ENCODE peak calls at places on chromosomes 2 and 18, in five cellular contexts. One of them, this sample, is unnamed.

GRCh38 chr2:86338778-86339295 is 1.4 kb upstream of the REEP1 start:
- DNase-seq in activated CD8-positive, alpha-beta memory T cell treated with anti-CD3 and anti-CD28 coated beads for 48 hours: no peak
- DNase-seq in neural crest cell: no peak
- DNase-seq in small intestine: no peak
- DNase-seq in ELF-1: no peak
- DNase-seq in this sample: no peak

GRCh38 chr2:8203354-8203753 is 478.5 kb upstream of the ID2 start:
- DNase-seq in activated CD8-positive, alpha-beta memory T cell treated with anti-CD3 and anti-CD28 coated beads for 48 hours: no peak
- DNase-seq in neural crest cell: no peak
- DNase-seq in small intestine: no peak
- DNase-seq in ELF-1: no peak
- DNase-seq in this sample: peak

GRCh38 chr2:72985136-72985535 is 67.8 kb downstream of the EMX1 start:
- DNase-seq in activated CD8-positive, alpha-beta memory T cell treated with anti-CD3 and anti-CD28 coated beads for 48 hours: no peak
- DNase-seq in neural crest cell: no peak
- DNase-seq in small intestine: no peak
- DNase-seq in ELF-1: no peak
- DNase-seq in this sample: no peak

GRCh38 chr2:183024701-183025100 is 13.6 kb downstream of the NCKAP1 start:
- DNase-seq in activated CD8-positive, alpha-beta memory T cell treated with anti-CD3 and anti-CD28 coated beads for 48 hours: no peak
- DNase-seq in neural crest cell: no peak
- DNase-seq in small intestine: no peak
- DNase-seq in ELF-1: no peak
- DNase-seq in this sample: peak

GRCh38 chr18:40607741-40608140 is 1347.3 kb upstream of the PIK3C3 start:
- DNase-seq in activated CD8-positive, alpha-beta memory T cell treated with anti-CD3 and anti-CD28 coated beads for 48 hours: no peak
- DNase-seq in neural crest cell: no peak
- DNase-seq in small intestine: no peak
- DNase-seq in ELF-1: no peak
- DNase-seq in this sample: no peak

GRCh38 chr18:10050956-10051355 is 137.1 kb downstream of the VAPA start:
- DNase-seq in activated CD8-positive, alpha-beta memory T cell treated with anti-CD3 and anti-CD28 coated beads for 48 hours: no peak
- DNase-seq in neural crest cell: no peak
- DNase-seq in small intestine: no peak
- DNase-seq in ELF-1: no peak
- DNase-seq in this sample: no peak

GRCh38 chr2:85723707-85724360 is 29.7 kb downstream of the GNLY start:
- DNase-seq in activated CD8-positive, alpha-beta memory T cell treated with anti-CD3 and anti-CD28 coated beads for 48 hours: no peak
- DNase-seq in neural crest cell: no peak
- DNase-seq in small intestine: no peak
- DNase-seq in ELF-1: no peak
- DNase-seq in this sample: peak

GRCh38 chr2:225328192-225328591 is 71.3 kb upstream of the NYAP2 start:
- DNase-seq in activated CD8-positive, alpha-beta memory T cell treated with anti-CD3 and anti-CD28 coated beads for 48 hours: no peak
- DNase-seq in neural crest cell: no peak
- DNase-seq in small intestine: no peak
- DNase-seq in ELF-1: no peak
- DNase-seq in this sample: no peak

GRCh38 chr18:23071285-23071684 is 64.0 kb upstream of the CABLES1 start:
- DNase-seq in activated CD8-positive, alpha-beta memory T cell treated with anti-CD3 and anti-CD28 coated beads for 48 hours: peak
- DNase-seq in neural crest cell: no peak
- DNase-seq in small intestine: peak
- DNase-seq in ELF-1: peak
- DNase-seq in this sample: peak

GRCh38 chr18:32770651-32771168 is 2.1 kb downstream of the KLHL14 start:
- DNase-seq in activated CD8-positive, alpha-beta memory T cell treated with anti-CD3 and anti-CD28 coated beads for 48 hours: no peak
- DNase-seq in neural crest cell: peak
- DNase-seq in small intestine: peak
- DNase-seq in ELF-1: no peak
- DNase-seq in this sample: peak

GRCh38 chr2:150266931-150267330 is 220.5 kb downstream of the RND3 start:
- DNase-seq in activated CD8-positive, alpha-beta memory T cell treated with anti-CD3 and anti-CD28 coated beads for 48 hours: no peak
- DNase-seq in neural crest cell: no peak
- DNase-seq in small intestine: no peak
- DNase-seq in ELF-1: no peak
- DNase-seq in this sample: no peak

GRCh38 chr2:11082880-11083279 is 72.4 kb upstream of the SLC66A3 start:
- DNase-seq in activated CD8-positive, alpha-beta memory T cell treated with anti-CD3 and anti-CD28 coated beads for 48 hours: no peak
- DNase-seq in neural crest cell: no peak
- DNase-seq in small intestine: no peak
- DNase-seq in ELF-1: no peak
- DNase-seq in this sample: no peak

GRCh38 chr2:27363933-27364332 is 6.2 kb downstream of the EIF2B4 start:
- DNase-seq in activated CD8-positive, alpha-beta memory T cell treated with anti-CD3 and anti-CD28 coated beads for 48 hours: no peak
- DNase-seq in neural crest cell: no peak
- DNase-seq in small intestine: no peak
- DNase-seq in ELF-1: no peak
- DNase-seq in this sample: no peak

GRCh38 chr18:57497372-57498294 is 62.5 kb downstream of the ONECUT2 start:
- DNase-seq in activated CD8-positive, alpha-beta memory T cell treated with anti-CD3 and anti-CD28 coated beads for 48 hours: no peak
- DNase-seq in neural crest cell: no peak
- DNase-seq in small intestine: peak
- DNase-seq in ELF-1: no peak
- DNase-seq in this sample: peak

GRCh38 chr2:20185176-20186022 is 39.5 kb downstream of the SDC1 start:
- DNase-seq in activated CD8-positive, alpha-beta memory T cell treated with anti-CD3 and anti-CD28 coated beads for 48 hours: no peak
- DNase-seq in neural crest cell: no peak
- DNase-seq in small intestine: peak
- DNase-seq in ELF-1: no peak
- DNase-seq in this sample: no peak

GRCh38 chr18:13895505-13896033 is 19.8 kb downstream of the MC2R start:
- DNase-seq in activated CD8-positive, alpha-beta memory T cell treated with anti-CD3 and anti-CD28 coated beads for 48 hours: no peak
- DNase-seq in neural crest cell: no peak
- DNase-seq in small intestine: no peak
- DNase-seq in ELF-1: no peak
- DNase-seq in this sample: no peak

GRCh38 chr2:99877963-99878362 is 264.4 kb downstream of the AFF3 start:
- DNase-seq in activated CD8-positive, alpha-beta memory T cell treated with anti-CD3 and anti-CD28 coated beads for 48 hours: no peak
- DNase-seq in neural crest cell: no peak
- DNase-seq in small intestine: no peak
- DNase-seq in ELF-1: no peak
- DNase-seq in this sample: no peak

GRCh38 chr2:233447506-233448219 is 93.4 kb downstream of the DGKD start:
- DNase-seq in activated CD8-positive, alpha-beta memory T cell treated with anti-CD3 and anti-CD28 coated beads for 48 hours: no peak
- DNase-seq in neural crest cell: no peak
- DNase-seq in small intestine: no peak
- DNase-seq in ELF-1: no peak
- DNase-seq in this sample: no peak